ENCODE peak calls at places on chromosomes 6 and 20, in four cellular contexts. N, M, B and V are unnamed samples.

GRCh38 chr20:17624551-17625245 is 54.8 kb downstream of the DSTN start:
- DNase-seq in M (no peak), B (peak), N (no peak), V (no peak)

GRCh38 chr6:138592698-138593097 is 93.4 kb upstream of the NHSL1 start:
- DNase-seq in M (no peak), N (no peak), B (no peak), V (no peak)

GRCh38 chr6:1244278-1244677 is 67.6 kb upstream of the FOXQ1 start:
- DNase-seq in N (no peak), M (no peak), B (no peak), V (no peak)

GRCh38 chr20:32052792-32053362 is 835 bp downstream of the HCK start:
- DNase-seq in M (no peak), N (no peak), B (peak), V (no peak)

GRCh38 chr20:9500121-9500911 is 14.1 kb upstream of the LAMP5 start:
- DNase-seq in M (no peak), B (no peak), N (no peak), V (no peak)

GRCh38 chr6:98529364-98529763 is 305.0 kb upstream of the POU3F2 start:
- DNase-seq in N (no peak), B (no peak), M (no peak), V (no peak)

GRCh38 chr6:88165877-88166492 is at the start of gene CNR1:
- DNase-seq in B (peak), N (peak), M (no peak), V (peak)

GRCh38 chr6:699319-699718 is 6.4 kb upstream of the EXOC2 start:
- DNase-seq in B (no peak), M (no peak), N (peak), V (no peak)

GRCh38 chr20:8187740-8188139 is 55.7 kb downstream of the PLCB1 start:
- DNase-seq in B (no peak), M (no peak), N (no peak), V (peak)

GRCh38 chr6:169008641-169009040 is 245.0 kb downstream of the THBS2 start:
- DNase-seq in B (no peak), M (no peak), N (no peak), V (peak)

GRCh38 chr20:7589164-7589563 is 351.1 kb downstream of the HAO1 start:
- DNase-seq in M (no peak), B (no peak), N (no peak), V (no peak)

GRCh38 chr6:138925806-138926205 is 62.2 kb downstream of the REPS1 start:
- DNase-seq in N (no peak), B (no peak), M (no peak), V (no peak)

GRCh38 chr6:161439093-161439492 is 165.2 kb upstream of the AGPAT4 start:
- DNase-seq in B (no peak), M (no peak), N (peak), V (peak)

GRCh38 chr6:1043458-1043836 is 268.5 kb upstream of the FOXQ1 start:
- DNase-seq in M (no peak), N (no peak), B (no peak), V (no peak)

GRCh38 chr20:33475381-33476160 is 14.3 kb upstream of the CBFA2T2 start:
- DNase-seq in N (no peak), B (no peak), M (no peak), V (no peak)

GRCh38 chr6:112691289-112691688 is 344.2 kb downstream of the RFPL4B start:
- DNase-seq in M (no peak), B (no peak), N (peak), V (peak)

GRCh38 chr6:130105996-130106704 is 87.8 kb downstream of the L3MBTL3 start:
- DNase-seq in M (no peak), B (no peak), N (no peak), V (no peak)

GRCh38 chr6:96466149-96466863 is 55.3 kb upstream of the UFL1 start:
- DNase-seq in N (no peak), B (no peak), M (peak), V (no peak)

GRCh38 chr6:28824793-28825731 is 98.7 kb downstream of the TRIM27 start:
- DNase-seq in N (no peak), M (no peak), B (no peak), V (no peak)
- H3K4me3 ChIP-seq in N (no peak), M (no peak), B (no peak), V (peak)

GRCh38 chr6:46323312-46323965 is 152.7 kb upstream of the ENPP5 start:
- DNase-seq in M (no peak), N (no peak), B (no peak), V (no peak)
- H3K27ac ChIP-seq in M (no peak), N (no peak), B (no peak), V (no peak)

DNA sequence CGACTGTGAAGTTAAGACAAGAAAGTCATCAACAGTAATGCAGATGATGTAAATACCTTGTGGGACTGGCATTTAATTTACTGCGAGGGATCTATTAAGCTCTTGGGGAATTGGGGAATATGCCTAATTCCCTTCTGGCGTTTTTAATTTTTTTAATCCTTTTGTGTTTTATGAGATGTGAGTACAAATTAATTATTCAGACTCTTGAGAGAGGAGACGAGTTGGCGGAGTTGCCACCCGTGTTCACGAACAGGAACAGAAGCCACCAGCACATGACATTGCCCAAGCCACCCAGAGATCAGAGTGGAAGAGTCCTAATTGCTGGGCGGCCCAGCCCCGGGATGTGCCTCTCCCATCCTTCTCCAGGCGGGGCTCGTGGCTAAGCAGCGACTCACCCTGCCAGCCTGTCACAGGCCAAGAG is 518 bp upstream of the CRYBG1 start:
- DNase-seq in B (no peak), N (no peak), M (no peak), V (no peak)
- H3K4me3 ChIP-seq in B (peak), N (no peak), M (peak), V (peak)

GRCh38 chr20:19760371-19760721 is 2.3 kb downstream of the RIN2 start:
- DNase-seq in B (no peak), N (no peak), M (no peak), V (no peak)
- H3K27ac ChIP-seq in B (no peak), N (no peak), M (no peak), V (peak)

GRCh38 chr6:6942826-6943225 is 164.9 kb upstream of the RREB1 start:
- DNase-seq in M (no peak), B (peak), N (no peak), V (no peak)
- H3K4me3 ChIP-seq in M (no peak), B (peak), N (no peak), V (no peak)